ENCODE peak calls at places on chromosomes 5 and 9, in six cellular contexts. L is AG08395, W is HuH-7, H is HL-60, X is ovary, G is cardiac muscle cell. U is an unnamed sample.

GRCh38 chr9:88660611-88661010 is 125.6 kb downstream of the NXNL2 start:
- DNase-seq in L (no peak), W (no peak), H (no peak), X (no peak), G (peak), U (no peak)

GRCh38 chr9:12699529-12699928 is 6.3 kb downstream of the TYRP1 start:
- DNase-seq in L (peak), W (no peak), H (no peak), X (no peak), G (peak), U (no peak)

GRCh38 chr5:180068519-180069090 is 3.0 kb downstream of the RNF130 start:
- DNase-seq in L (no peak), W (no peak), H (no peak), X (no peak), G (no peak), U (no peak)

GRCh38 chr9:115006660-115007059 is 76.3 kb upstream of the TNFSF8 start:
- DNase-seq in L (peak), W (no peak), H (no peak), X (no peak), G (no peak), U (no peak)

GRCh38 chr5:93736284-93736683 is 5.1 kb downstream of the POU5F2 start:
- DNase-seq in L (no peak), W (no peak), H (no peak), X (no peak), G (no peak), U (no peak)

GRCh38 chr5:36688722-36689121 is 82.3 kb downstream of the SLC1A3 start:
- DNase-seq in L (no peak), W (peak), H (no peak), X (no peak), G (peak), U (no peak)

GRCh38 chr5:149550608-149551226 is 522 bp downstream of the CSNK1A1 start:
- DNase-seq in L (no peak), W (no peak), H (no peak), X (no peak), G (peak), U (no peak)

GRCh38 chr9:38685535-38685934 is 34.4 kb downstream of the FAM240B start:
- DNase-seq in L (no peak), W (no peak), H (no peak), X (no peak), G (no peak), U (no peak)

GRCh38 chr5:119016125-119016774 is 27.9 kb upstream of the DTWD2 start:
- DNase-seq in L (no peak), W (no peak), H (no peak), X (no peak), G (no peak), U (no peak)

GRCh38 chr9:35605336-35606137 is 475 bp downstream of the TESK1 start:
- DNase-seq in L (no peak), W (peak), H (no peak), X (peak), G (peak), U (peak)

GRCh38 chr5:73393606-73394489 is 54.7 kb downstream of the FOXD1 start:
- DNase-seq in L (no peak), W (no peak), H (no peak), X (no peak), G (no peak), U (no peak)

GRCh38 chr9:109880276-109881169 is 100.5 kb downstream of the PALM2AKAP2 start:
- DNase-seq in L (peak), W (peak), H (no peak), X (no peak), G (no peak), U (peak)

GRCh38 chr9:83432104-83432627 is 106.0 kb downstream of the FRMD3 start:
- DNase-seq in L (peak), W (no peak), H (no peak), X (peak), G (no peak), U (no peak)

GRCh38 chr9:128361981-128362646 is 9.1 kb upstream of the URM1 start:
- DNase-seq in L (peak), W (peak), H (peak), X (peak), G (peak), U (peak)

GRCh38 chr9:71692337-71692736 is 76.0 kb downstream of the CEMIP2 start:
- DNase-seq in L (no peak), W (no peak), H (no peak), X (no peak), G (no peak), U (no peak)

GRCh38 chr5:154794525-154795234 is 39.5 kb downstream of the LARP1 start:
- DNase-seq in L (no peak), W (no peak), H (no peak), X (no peak), G (no peak), U (no peak)

GRCh38 chr5:143889986-143890385 is 78.0 kb downstream of the HMHB1 start:
- DNase-seq in L (peak), W (no peak), H (no peak), X (no peak), G (no peak), U (no peak)

GRCh38 chr5:55062039-55062779 is 38.2 kb downstream of the GZMK start:
- DNase-seq in L (no peak), W (no peak), H (no peak), X (no peak), G (no peak), U (peak)

GRCh38 chr5:164581889-164582288 is 1076.5 kb downstream of the MAT2B start:
- DNase-seq in L (no peak), W (no peak), H (no peak), X (no peak), G (no peak), U (no peak)

GRCh38 chr5:51225671-51226419 is 157.4 kb upstream of the ISL1 start:
- DNase-seq in L (no peak), W (no peak), H (no peak), X (no peak), G (peak), U (no peak)

GRCh38 chr5:107744418-107745330 is 73.9 kb upstream of the EFNA5 start:
- DNase-seq in L (no peak), W (no peak), H (no peak), X (no peak), G (no peak), U (no peak)

GRCh38 chr9:91427873-91428272 is 4.2 kb upstream of the NFIL3 start:
- DNase-seq in L (peak), W (no peak), H (no peak), X (no peak), G (no peak), U (no peak)